ENCODE peak calls at places on chromosome 9, in four cellular contexts. D is H4, Z is caudate nucleus, Y is T-helper 9 cell. E is an unnamed sample.

GRCh38 chr9:13952906-13953305 is 361.0 kb downstream of the NFIB start:
- DNase-seq in D (peak), Y (no peak), Z (no peak), E (no peak)

GRCh38 chr9:113781381-113781780 is 94.7 kb upstream of the ZNF618 start:
- DNase-seq in Y (no peak), D (no peak), Z (no peak), E (no peak)

GRCh38 chr9:136239135-136239962 is 6.3 kb downstream of the QSOX2 start:
- DNase-seq in Z (no peak), D (no peak), Y (no peak), E (no peak)

GRCh38 chr9:136590788-136591187 is 44.9 kb upstream of the NOTCH1 start:
- DNase-seq in Y (no peak), Z (no peak), D (no peak), E (no peak)

GRCh38 chr9:123960366-123960765 is 30.4 kb upstream of the DENND1A start:
- DNase-seq in Y (no peak), D (no peak), Z (no peak), E (no peak)

GRCh38 chr9:37324691-37325490 is 97.6 kb upstream of the GRHPR start:
- DNase-seq in D (no peak), Z (no peak), Y (no peak), E (no peak)

GRCh38 chr9:92668746-92669526 is 995 bp downstream of the IPPK start:
- DNase-seq in Z (no peak), D (no peak), Y (peak), E (peak)

GRCh38 chr9:116816484-116816883 is 129.4 kb downstream of the TRIM32 start:
- DNase-seq in Y (no peak), Z (no peak), D (no peak), E (no peak)

GRCh38 chr9:28155067-28155466 is 581.8 kb upstream of the C9orf72 start:
- DNase-seq in D (peak), Y (no peak), Z (no peak), E (no peak)

GRCh38 chr9:91036826-91037510 is 235.3 kb downstream of the SYK start:
- DNase-seq in Z (peak), D (peak), Y (peak), E (peak)

GRCh38 chr9:86176468-86176867 is 77.1 kb upstream of the GOLM1 start:
- DNase-seq in Y (no peak), D (peak), Z (no peak), E (no peak)

GRCh38 chr9:40907657-40908624 is 220.5 kb downstream of the FOXD4L6 start:
- DNase-seq in D (no peak), Z (no peak), Y (no peak), E (no peak)

GRCh38 chr9:134570151-134570621 is 71.4 kb upstream of the COL5A1 start:
- DNase-seq in Y (no peak), Z (no peak), D (no peak), E (peak)

GRCh38 chr9:95937131-95937530 is 61.6 kb downstream of the ERCC6L2 start:
- DNase-seq in Z (no peak), D (no peak), Y (no peak), E (no peak)

GRCh38 chr9:135328485-135329417 is 150.8 kb upstream of the PPP1R26 start:
- DNase-seq in Z (no peak), Y (no peak), D (no peak), E (no peak)

GRCh38 chr9:68843239-68843638 is 138.2 kb downstream of the PIP5K1B start:
- DNase-seq in D (no peak), Y (no peak), Z (no peak), E (no peak)

GRCh38 chr9:136411358-136411757 is 900 bp downstream of the PMPCA start:
- DNase-seq in Z (no peak), D (no peak), Y (no peak), E (no peak)

GRCh38 chr9:96484521-96484931 is 34.6 kb downstream of the HABP4 start:
- DNase-seq in D (no peak), Z (no peak), Y (no peak), E (no peak)

GRCh38 chr9:98927724-98928123 is 16.0 kb upstream of the COL15A1 start:
- DNase-seq in Y (no peak), D (no peak), Z (no peak), E (no peak)

GRCh38 chr9:108196332-108196731 is 659.5 kb downstream of the ACTL7B start:
- DNase-seq in Y (no peak), D (no peak), Z (no peak), E (no peak)

GRCh38 chr9:69076550-69076949 is 41.0 kb downstream of the FXN start:
- DNase-seq in Y (no peak), D (no peak), Z (no peak), E (peak)

GRCh38 chr9:86614871-86615849 is 260.9 kb upstream of the TUT7 start:
- DNase-seq in Z (no peak), Y (no peak), D (peak), E (peak)

GRCh38 chr9:27125030-27125429 is 16.0 kb downstream of the TEK start:
- DNase-seq in Z (peak), D (peak), Y (no peak), E (peak)

GRCh38 chr9:2907401-2907800 is 63.5 kb upstream of the PUM3 start:
- DNase-seq in D (no peak), Y (no peak), Z (no peak), E (peak)

GRCh38 chr9:4748612-4749011 is 7.6 kb upstream of the AK3 start:
- DNase-seq in Z (no peak), D (no peak), Y (no peak), E (no peak)

GRCh38 chr9:88421348-88421747 is 33.1 kb downstream of the SPIN1 start:
- DNase-seq in Z (no peak), Y (no peak), D (no peak), E (no peak)

GRCh38 chr9:98995971-98996504 is 52.3 kb downstream of the COL15A1 start:
- DNase-seq in Y (no peak), D (no peak), Z (no peak), E (no peak)

GRCh38 chr9:107276966-107277710 is 5.9 kb upstream of the RAD23B start:
- DNase-seq in D (no peak), Z (no peak), Y (no peak), E (peak)

GRCh38 chr9:80410106-80410505 is 838.3 kb downstream of the TLE4 start:
- DNase-seq in Z (no peak), Y (no peak), D (no peak), E (peak)

E was measured in fibroblast of gingiva.